ENCODE peak calls at places on chromosomes 1 and 21, in nine cellular contexts. One of them, this sample, is unnamed.

GRCh38 chr1:155744711-155745283 is 55.9 kb downstream of the DAP3 start:
- DNase-seq in RWPE2: no peak
- DNase-seq in effector memory CD4-positive, alpha-beta T cell: no peak
- DNase-seq in upper lobe of right lung: no peak
- DNase-seq in psoas muscle: no peak
- DNase-seq in cardiac muscle cell: no peak
- DNase-seq in hepatocyte: no peak
- DNase-seq in ovary: no peak
- DNase-seq in Panc1: no peak
- DNase-seq in this sample: no peak

GRCh38 chr1:167126317-167126716 is 32.4 kb downstream of the STYXL2 start:
- DNase-seq in ovary: no peak
- DNase-seq in psoas muscle: no peak
- DNase-seq in upper lobe of right lung: no peak
- DNase-seq in effector memory CD4-positive, alpha-beta T cell: no peak
- DNase-seq in cardiac muscle cell: no peak
- DNase-seq in hepatocyte: no peak
- DNase-seq in RWPE2: no peak
- DNase-seq in Panc1: no peak
- DNase-seq in this sample: peak; percentile 77

GRCh38 chr1:28910379-28911125 is 3.8 kb upstream of the EPB41 start:
- DNase-seq in effector memory CD4-positive, alpha-beta T cell: no peak
- DNase-seq in RWPE2: no peak
- DNase-seq in cardiac muscle cell: no peak
- DNase-seq in upper lobe of right lung: no peak
- DNase-seq in ovary: no peak
- DNase-seq in hepatocyte: no peak
- DNase-seq in psoas muscle: no peak
- DNase-seq in Panc1: no peak
- DNase-seq in this sample: no peak

GRCh38 chr1:28056129-28056925 is 32.1 kb downstream of the EYA3 start:
- DNase-seq in ovary: no peak
- DNase-seq in psoas muscle: no peak
- DNase-seq in RWPE2: no peak
- DNase-seq in hepatocyte: no peak
- DNase-seq in effector memory CD4-positive, alpha-beta T cell: peak; percentile 35
- DNase-seq in upper lobe of right lung: no peak
- DNase-seq in cardiac muscle cell: no peak
- DNase-seq in Panc1: no peak
- DNase-seq in this sample: no peak

GRCh38 chr1:205488074-205488723 is 16.3 kb upstream of the CDK18 start:
- DNase-seq in upper lobe of right lung: no peak
- DNase-seq in effector memory CD4-positive, alpha-beta T cell: no peak
- DNase-seq in cardiac muscle cell: peak; percentile 88
- DNase-seq in psoas muscle: no peak
- DNase-seq in ovary: peak; percentile 62
- DNase-seq in hepatocyte: peak; percentile 86
- DNase-seq in Panc1: no peak
- DNase-seq in RWPE2: no peak
- DNase-seq in this sample: no peak

GRCh38 chr1:65393928-65394327 is 26.5 kb upstream of the LEPR start:
- DNase-seq in Panc1: no peak
- DNase-seq in cardiac muscle cell: no peak
- DNase-seq in RWPE2: no peak
- DNase-seq in ovary: no peak
- DNase-seq in hepatocyte: no peak
- DNase-seq in upper lobe of right lung: no peak
- DNase-seq in effector memory CD4-positive, alpha-beta T cell: no peak
- DNase-seq in psoas muscle: no peak
- DNase-seq in this sample: no peak

GRCh38 chr1:158067651-158068050 is 74.2 kb downstream of the KIRREL1 start:
- DNase-seq in hepatocyte: no peak
- DNase-seq in effector memory CD4-positive, alpha-beta T cell: no peak
- DNase-seq in cardiac muscle cell: no peak
- DNase-seq in Panc1: no peak
- DNase-seq in psoas muscle: peak; percentile 30
- DNase-seq in upper lobe of right lung: no peak
- DNase-seq in RWPE2: no peak
- DNase-seq in ovary: no peak
- DNase-seq in this sample: no peak

GRCh38 chr1:9448132-9449105 is 90.8 kb upstream of the SLC25A33 start:
- DNase-seq in ovary: no peak
- DNase-seq in psoas muscle: no peak
- DNase-seq in Panc1: no peak
- DNase-seq in RWPE2: no peak
- DNase-seq in cardiac muscle cell: no peak
- DNase-seq in effector memory CD4-positive, alpha-beta T cell: no peak
- DNase-seq in upper lobe of right lung: no peak
- DNase-seq in hepatocyte: no peak
- DNase-seq in this sample: no peak

GRCh38 chr1:228147768-228148167 is 2.0 kb upstream of the GJC2 start:
- DNase-seq in hepatocyte: no peak
- DNase-seq in psoas muscle: no peak
- DNase-seq in upper lobe of right lung: no peak
- DNase-seq in cardiac muscle cell: no peak
- DNase-seq in Panc1: no peak
- DNase-seq in ovary: no peak
- DNase-seq in effector memory CD4-positive, alpha-beta T cell: no peak
- DNase-seq in RWPE2: no peak
- DNase-seq in this sample: peak; percentile 23

GRCh38 chr1:22236151-22236550 is 93.3 kb upstream of the WNT4 start:
- DNase-seq in hepatocyte: no peak
- DNase-seq in effector memory CD4-positive, alpha-beta T cell: no peak
- DNase-seq in upper lobe of right lung: no peak
- DNase-seq in psoas muscle: no peak
- DNase-seq in ovary: no peak
- DNase-seq in cardiac muscle cell: no peak
- DNase-seq in Panc1: no peak
- DNase-seq in RWPE2: no peak
- DNase-seq in this sample: no peak

GRCh38 chr1:21608813-21609212 is 60.3 kb downstream of the RAP1GAP start:
- DNase-seq in effector memory CD4-positive, alpha-beta T cell: no peak
- DNase-seq in psoas muscle: no peak
- DNase-seq in ovary: no peak
- DNase-seq in Panc1: no peak
- DNase-seq in RWPE2: no peak
- DNase-seq in cardiac muscle cell: no peak
- DNase-seq in hepatocyte: no peak
- DNase-seq in upper lobe of right lung: no peak
- DNase-seq in this sample: no peak

GRCh38 chr1:50176563-50176885 is 67.8 kb downstream of the ELAVL4 start:
- DNase-seq in upper lobe of right lung: no peak
- DNase-seq in cardiac muscle cell: no peak
- DNase-seq in RWPE2: no peak
- DNase-seq in hepatocyte: no peak
- DNase-seq in psoas muscle: no peak
- DNase-seq in ovary: no peak
- DNase-seq in Panc1: no peak
- DNase-seq in effector memory CD4-positive, alpha-beta T cell: no peak
- DNase-seq in this sample: no peak

GRCh38 chr1:152107289-152107983 is 7.8 kb downstream of the TCHH start:
- DNase-seq in hepatocyte: no peak
- DNase-seq in psoas muscle: no peak
- DNase-seq in Panc1: no peak
- DNase-seq in effector memory CD4-positive, alpha-beta T cell: no peak
- DNase-seq in upper lobe of right lung: peak; percentile 58
- DNase-seq in RWPE2: peak; percentile 38
- DNase-seq in cardiac muscle cell: no peak
- DNase-seq in ovary: no peak
- DNase-seq in this sample: peak; percentile 42
- H3K9me3 ChIP-seq in hepatocyte: no peaks in the 10 kb centered on the region
- H3K9me3 ChIP-seq in psoas muscle: peaks cover 5% of the 10 kb centered on the region
- H3K9me3 ChIP-seq in Panc1: no peaks in the 10 kb centered on the region
- H3K9me3 ChIP-seq in effector memory CD4-positive, alpha-beta T cell: no peaks in the 10 kb centered on the region
- H3K9me3 ChIP-seq in upper lobe of right lung: peaks cover 6% of the 10 kb centered on the region
- H3K9me3 ChIP-seq in RWPE2: no peaks in the 10 kb centered on the region
- H3K9me3 ChIP-seq in cardiac muscle cell: no peaks in the 10 kb centered on the region
- H3K9me3 ChIP-seq in ovary: no peaks in the 10 kb centered on the region
- H3K9me3 ChIP-seq in this sample: no peaks in the 10 kb centered on the region

GRCh38 chr1:3022511-3022973 is 1.3 kb downstream of the ACTRT2 start:
- DNase-seq in RWPE2: peak; percentile 49
- DNase-seq in effector memory CD4-positive, alpha-beta T cell: no peak
- DNase-seq in psoas muscle: no peak
- DNase-seq in ovary: no peak
- DNase-seq in upper lobe of right lung: peak; percentile 40
- DNase-seq in cardiac muscle cell: no peak
- DNase-seq in Panc1: no peak
- DNase-seq in hepatocyte: no peak
- DNase-seq in this sample: peak; percentile 68

GRCh38 chr1:3021801-3022401 is 634 bp downstream of the ACTRT2 start:
- DNase-seq in effector memory CD4-positive, alpha-beta T cell: no peak
- DNase-seq in Panc1: no peak
- DNase-seq in cardiac muscle cell: no peak
- DNase-seq in upper lobe of right lung: peak; percentile 45
- DNase-seq in ovary: no peak
- DNase-seq in RWPE2: peak; percentile 68
- DNase-seq in hepatocyte: no peak
- DNase-seq in psoas muscle: no peak
- DNase-seq in this sample: peak; percentile 23

GRCh38 chr1:3022976-3023375 is 1.7 kb downstream of the ACTRT2 start:
- DNase-seq in hepatocyte: no peak
- DNase-seq in RWPE2: no peak
- DNase-seq in effector memory CD4-positive, alpha-beta T cell: no peak
- DNase-seq in cardiac muscle cell: no peak
- DNase-seq in Panc1: no peak
- DNase-seq in ovary: no peak
- DNase-seq in upper lobe of right lung: peak; percentile 33
- DNase-seq in psoas muscle: no peak
- DNase-seq in this sample: no peak

GRCh38 chr1:3024588-3024987 is 3.3 kb downstream of the ACTRT2 start:
- DNase-seq in cardiac muscle cell: no peak
- DNase-seq in upper lobe of right lung: peak; percentile 23
- DNase-seq in psoas muscle: no peak
- DNase-seq in ovary: no peak
- DNase-seq in RWPE2: no peak
- DNase-seq in effector memory CD4-positive, alpha-beta T cell: no peak
- DNase-seq in Panc1: no peak
- DNase-seq in hepatocyte: no peak
- DNase-seq in this sample: peak; percentile 9

GRCh38 chr1:3023994-3024393 is 2.7 kb downstream of the ACTRT2 start:
- DNase-seq in ovary: no peak
- DNase-seq in upper lobe of right lung: no peak
- DNase-seq in hepatocyte: no peak
- DNase-seq in cardiac muscle cell: no peak
- DNase-seq in psoas muscle: no peak
- DNase-seq in effector memory CD4-positive, alpha-beta T cell: no peak
- DNase-seq in RWPE2: no peak
- DNase-seq in Panc1: no peak
- DNase-seq in this sample: no peak
- H3K9me3 ChIP-seq in ovary: no peaks in the 10 kb centered on the region
- H3K9me3 ChIP-seq in upper lobe of right lung: no peaks in the 10 kb centered on the region
- H3K9me3 ChIP-seq in hepatocyte: no peaks in the 10 kb centered on the region
- H3K9me3 ChIP-seq in cardiac muscle cell: no peaks in the 10 kb centered on the region
- H3K9me3 ChIP-seq in psoas muscle: no peaks in the 10 kb centered on the region
- H3K9me3 ChIP-seq in effector memory CD4-positive, alpha-beta T cell: no peaks in the 10 kb centered on the region
- H3K9me3 ChIP-seq in RWPE2: no peaks in the 10 kb centered on the region
- H3K9me3 ChIP-seq in Panc1: no peaks in the 10 kb centered on the region
- H3K9me3 ChIP-seq in this sample: no peaks in the 10 kb centered on the region

DNA sequence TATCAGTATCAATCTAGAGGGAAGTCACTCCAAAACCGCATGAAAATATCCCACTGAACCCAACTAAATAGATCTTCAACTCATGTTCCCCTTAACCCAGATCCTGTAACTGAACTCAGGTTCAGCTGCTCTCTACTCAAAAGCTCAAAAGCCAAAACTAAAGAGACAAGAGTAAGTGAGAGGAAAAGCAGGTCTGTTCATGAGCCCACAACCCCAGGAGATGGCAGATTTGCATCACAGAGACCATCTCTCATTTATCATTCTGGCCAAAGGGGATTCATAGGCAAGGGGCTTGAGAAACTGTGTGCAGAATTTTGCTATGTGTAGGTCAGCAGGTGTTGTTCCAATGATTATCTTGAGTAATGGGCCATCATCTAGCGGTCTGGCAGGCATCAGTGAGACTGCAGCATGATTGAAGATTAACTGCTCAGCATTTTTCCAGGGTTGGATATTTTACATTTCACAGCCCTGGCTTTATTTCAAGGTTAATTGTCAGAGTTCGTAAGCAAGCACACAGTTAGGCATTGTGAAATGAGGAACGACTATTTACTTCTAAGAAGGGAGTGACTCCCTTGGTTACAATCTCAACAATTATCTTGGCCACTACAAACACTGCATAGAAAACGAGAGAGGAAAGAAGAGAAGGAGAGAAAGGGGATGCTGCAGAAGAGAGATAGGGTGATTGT is 1204.5 kb upstream of the TMPRSS15 start:
- DNase-seq in effector memory CD4-positive, alpha-beta T cell: no peak
- DNase-seq in ovary: no peak
- DNase-seq in psoas muscle: no peak
- DNase-seq in upper lobe of right lung: no peak
- DNase-seq in RWPE2: no peak
- DNase-seq in Panc1: no peak
- DNase-seq in cardiac muscle cell: no peak
- DNase-seq in hepatocyte: peak; percentile 11
- DNase-seq in this sample: no peak
- H3K9me3 ChIP-seq in effector memory CD4-positive, alpha-beta T cell: no peaks in the 10 kb centered on the region
- H3K9me3 ChIP-seq in ovary: no peaks in the 10 kb centered on the region
- H3K9me3 ChIP-seq in psoas muscle: no peaks in the 10 kb centered on the region
- H3K9me3 ChIP-seq in upper lobe of right lung: no peaks in the 10 kb centered on the region
- H3K9me3 ChIP-seq in RWPE2: no peaks in the 10 kb centered on the region
- H3K9me3 ChIP-seq in Panc1: no peaks in the 10 kb centered on the region
- H3K9me3 ChIP-seq in cardiac muscle cell: no peaks in the 10 kb centered on the region
- H3K9me3 ChIP-seq in hepatocyte: no peaks in the 10 kb centered on the region
- H3K9me3 ChIP-seq in this sample: no peaks in the 10 kb centered on the region

GRCh38 chr1:72262735-72263134 is 19.6 kb downstream of the NEGR1 start:
- DNase-seq in upper lobe of right lung: no peak
- DNase-seq in effector memory CD4-positive, alpha-beta T cell: no peak
- DNase-seq in hepatocyte: no peak
- DNase-seq in cardiac muscle cell: no peak
- DNase-seq in psoas muscle: no peak
- DNase-seq in ovary: no peak
- DNase-seq in Panc1: no peak
- DNase-seq in RWPE2: no peak
- DNase-seq in this sample: no peak
- H3K9me3 ChIP-seq in upper lobe of right lung: no peaks in the 10 kb centered on the region
- H3K9me3 ChIP-seq in effector memory CD4-positive, alpha-beta T cell: no peaks in the 10 kb centered on the region
- H3K9me3 ChIP-seq in hepatocyte: no peaks in the 10 kb centered on the region
- H3K9me3 ChIP-seq in cardiac muscle cell: no peaks in the 10 kb centered on the region
- H3K9me3 ChIP-seq in psoas muscle: no peaks in the 10 kb centered on the region
- H3K9me3 ChIP-seq in ovary: no peaks in the 10 kb centered on the region
- H3K9me3 ChIP-seq in Panc1: no peaks in the 10 kb centered on the region
- H3K9me3 ChIP-seq in RWPE2: no peaks in the 10 kb centered on the region
- H3K9me3 ChIP-seq in this sample: no peaks in the 10 kb centered on the region